ENCODE peak calls at places on chromosomes 3 and 15, in nine cellular contexts. One of them, this sample, is unnamed.

GRCh38 chr3:14959358-14959943 is 12.1 kb downstream of the NR2C2 start:
- DNase-seq in body of pancreas: no peak
- DNase-seq in small intestine: no peak
- DNase-seq in posterior vena cava: no peak
- DNase-seq in HT-29: no peak
- DNase-seq in EL: no peak
- DNase-seq in endodermal cell: no peak
- DNase-seq in HT1080: no peak
- DNase-seq in activated naive CD8-positive, alpha-beta T cell treated with anti-CD3 and anti-CD28 coated beads, Interleukin-2, amount 10 ng/mL, durations not matched to agents 7 days and 5 days: no peak
- DNase-seq in this sample: no peak

GRCh38 chr3:47781326-47781684 is 388 bp downstream of the SMARCC1 start:
- DNase-seq in body of pancreas: peak
- DNase-seq in small intestine: peak
- DNase-seq in posterior vena cava: peak
- DNase-seq in HT-29: no peak
- DNase-seq in EL: peak
- DNase-seq in endodermal cell: peak
- DNase-seq in HT1080: peak
- DNase-seq in activated naive CD8-positive, alpha-beta T cell treated with anti-CD3 and anti-CD28 coated beads, Interleukin-2, amount 10 ng/mL, durations not matched to agents 7 days and 5 days: peak
- DNase-seq in this sample: peak

GRCh38 chr15:64191971-64192830 is 29.4 kb upstream of the PPIB start:
- DNase-seq in body of pancreas: no peak
- DNase-seq in small intestine: no peak
- DNase-seq in posterior vena cava: no peak
- DNase-seq in HT-29: no peak
- DNase-seq in EL: no peak
- DNase-seq in endodermal cell: no peak
- DNase-seq in HT1080: no peak
- DNase-seq in activated naive CD8-positive, alpha-beta T cell treated with anti-CD3 and anti-CD28 coated beads, Interleukin-2, amount 10 ng/mL, durations not matched to agents 7 days and 5 days: no peak
- DNase-seq in this sample: no peak

GRCh38 chr15:57358611-57359010 is 17.7 kb upstream of the CGNL1 start:
- DNase-seq in body of pancreas: no peak
- DNase-seq in small intestine: no peak
- DNase-seq in posterior vena cava: no peak
- DNase-seq in HT-29: no peak
- DNase-seq in EL: no peak
- DNase-seq in endodermal cell: no peak
- DNase-seq in HT1080: no peak
- DNase-seq in activated naive CD8-positive, alpha-beta T cell treated with anti-CD3 and anti-CD28 coated beads, Interleukin-2, amount 10 ng/mL, durations not matched to agents 7 days and 5 days: no peak
- DNase-seq in this sample: no peak

GRCh38 chr3:71087109-71088018 is 496.2 kb downstream of the FOXP1 start:
- DNase-seq in body of pancreas: no peak
- DNase-seq in small intestine: no peak
- DNase-seq in posterior vena cava: no peak
- DNase-seq in HT-29: peak
- DNase-seq in EL: peak
- DNase-seq in endodermal cell: no peak
- DNase-seq in HT1080: peak
- DNase-seq in activated naive CD8-positive, alpha-beta T cell treated with anti-CD3 and anti-CD28 coated beads, Interleukin-2, amount 10 ng/mL, durations not matched to agents 7 days and 5 days: no peak
- DNase-seq in this sample: no peak

GRCh38 chr15:38038659-38039442 is 104.4 kb downstream of the TMCO5A start:
- DNase-seq in body of pancreas: no peak
- DNase-seq in small intestine: no peak
- DNase-seq in posterior vena cava: no peak
- DNase-seq in HT-29: no peak
- DNase-seq in EL: peak
- DNase-seq in endodermal cell: no peak
- DNase-seq in HT1080: peak
- DNase-seq in activated naive CD8-positive, alpha-beta T cell treated with anti-CD3 and anti-CD28 coated beads, Interleukin-2, amount 10 ng/mL, durations not matched to agents 7 days and 5 days: no peak
- DNase-seq in this sample: no peak

GRCh38 chr3:194587438-194587931 is 45.7 kb downstream of the TMEM44 start:
- DNase-seq in body of pancreas: no peak
- DNase-seq in small intestine: no peak
- DNase-seq in posterior vena cava: peak
- DNase-seq in HT-29: no peak
- DNase-seq in EL: peak
- DNase-seq in endodermal cell: no peak
- DNase-seq in HT1080: peak
- DNase-seq in activated naive CD8-positive, alpha-beta T cell treated with anti-CD3 and anti-CD28 coated beads, Interleukin-2, amount 10 ng/mL, durations not matched to agents 7 days and 5 days: no peak
- DNase-seq in this sample: no peak

GRCh38 chr3:66101901-66102300 is 63.2 kb upstream of the MAGI1 start:
- DNase-seq in body of pancreas: no peak
- DNase-seq in small intestine: no peak
- DNase-seq in posterior vena cava: no peak
- DNase-seq in HT-29: no peak
- DNase-seq in EL: no peak
- DNase-seq in endodermal cell: no peak
- DNase-seq in HT1080: no peak
- DNase-seq in activated naive CD8-positive, alpha-beta T cell treated with anti-CD3 and anti-CD28 coated beads, Interleukin-2, amount 10 ng/mL, durations not matched to agents 7 days and 5 days: no peak
- DNase-seq in this sample: no peak